ENCODE peak calls at places on chromosomes 5 and 9, in seven cellular contexts. M is ecto neural progenitor cell, K is G401, R is SJSA1, J is GM04504, P is neural progenitor cell, B is sigmoid colon. Y is an unnamed sample.

GRCh38 chr5:151023047-151023615 is 2.7 kb downstream of the GPX3 start:
- DNase-seq in M (no peak), K (peak), R (no peak), J (no peak), P (no peak), B (no peak), Y (no peak)

GRCh38 chr9:30574355-30575151 is 1809.9 kb upstream of the ACO1 start:
- DNase-seq in M (no peak), K (no peak), R (no peak), J (no peak), P (no peak), B (no peak), Y (no peak)

GRCh38 chr5:14491505-14491904 is 90.1 kb upstream of the OTULINL start:
- DNase-seq in M (no peak), K (peak), R (no peak), J (peak), P (no peak), B (no peak), Y (no peak)

GRCh38 chr9:6711403-6711802 is 46.4 kb upstream of the KDM4C start:
- DNase-seq in M (no peak), K (no peak), R (no peak), J (peak), P (no peak), B (no peak), Y (no peak)

GRCh38 chr9:128405780-128406171 is 14.9 kb upstream of the CERCAM start:
- DNase-seq in M (peak), K (no peak), R (no peak), J (no peak), P (no peak), B (no peak), Y (no peak)

GRCh38 chr5:35026941-35027340 is 20.8 kb downstream of the AGXT2 start:
- DNase-seq in M (no peak), K (no peak), R (no peak), J (no peak), P (no peak), B (no peak), Y (no peak)

GRCh38 chr9:127570533-127571111 is 41.5 kb upstream of the STXBP1 start:
- DNase-seq in M (no peak), K (peak), R (no peak), J (no peak), P (no peak), B (no peak), Y (no peak)

GRCh38 chr5:107799306-107799705 is 128.6 kb upstream of the EFNA5 start:
- DNase-seq in M (no peak), K (no peak), R (no peak), J (no peak), P (peak), B (no peak), Y (no peak)

GRCh38 chr9:85332487-85332886 is 409.3 kb downstream of the AGTPBP1 start:
- DNase-seq in M (peak), K (no peak), R (no peak), J (no peak), P (peak), B (no peak), Y (no peak)

GRCh38 chr9:82273121-82273520 is 284.5 kb downstream of the SPATA31D1 start:
- DNase-seq in M (no peak), K (no peak), R (peak), J (no peak), P (no peak), B (no peak), Y (no peak)

GRCh38 chr9:118882674-118883073 is 486.6 kb downstream of the BRINP1 start:
- DNase-seq in M (no peak), K (no peak), R (peak), J (peak), P (no peak), B (no peak), Y (no peak)

GRCh38 chr9:112012026-112012902 is 115.7 kb downstream of the UGCG start:
- DNase-seq in M (no peak), K (peak), R (peak), J (peak), P (no peak), B (peak), Y (no peak)

GRCh38 chr5:145903113-145903512 is 30.3 kb upstream of the GRXCR2 start:
- DNase-seq in M (no peak), K (no peak), R (no peak), J (no peak), P (no peak), B (no peak), Y (no peak)

GRCh38 chr9:91158946-91159345 is 202.8 kb downstream of the AUH start:
- DNase-seq in M (no peak), K (no peak), R (no peak), J (no peak), P (no peak), B (no peak), Y (no peak)

GRCh38 chr5:60893521-60893920 is 49.5 kb upstream of the ELOVL7 start:
- DNase-seq in M (no peak), K (no peak), R (no peak), J (no peak), P (no peak), B (no peak), Y (no peak)

GRCh38 chr9:103152473-103152872 is 157.3 kb downstream of the CYLC2 start:
- DNase-seq in M (no peak), K (no peak), R (no peak), J (no peak), P (peak), B (no peak), Y (no peak)

GRCh38 chr9:112355305-112355953 is 22.0 kb upstream of the PTBP3 start:
- DNase-seq in M (no peak), K (no peak), R (no peak), J (no peak), P (no peak), B (no peak), Y (no peak)

GRCh38 chr5:180235077-180235476 is 26.1 kb upstream of the RASGEF1C start:
- DNase-seq in M (no peak), K (no peak), R (no peak), J (no peak), P (peak), B (no peak), Y (no peak)

GRCh38 chr5:179315356-179315890 is 29.8 kb downstream of the ADAMTS2 start:
- DNase-seq in M (no peak), K (no peak), R (no peak), J (no peak), P (no peak), B (peak), Y (no peak)

GRCh38 chr9:19102181-19102630 is 498 bp downstream of the HAUS6 start:
- DNase-seq in M (peak), K (peak), R (peak), J (no peak), P (peak), B (peak), Y (peak)

GRCh38 chr9:131273146-131273545 is 3.2 kb downstream of the FAM78A start:
- DNase-seq in M (no peak), K (no peak), R (no peak), J (no peak), P (no peak), B (no peak), Y (no peak)

GRCh38 chr9:90629354-90629753 is 13.3 kb downstream of the DIRAS2 start:
- DNase-seq in M (no peak), K (peak), R (no peak), J (no peak), P (no peak), B (no peak), Y (no peak)

GRCh38 chr9:31394040-31394473 is 990.4 kb upstream of the ACO1 start:
- DNase-seq in M (no peak), K (no peak), R (no peak), J (no peak), P (no peak), B (no peak), Y (no peak)

GRCh38 chr9:114383866-114384231 is 3.9 kb downstream of the AKNA start:
- DNase-seq in M (no peak), K (no peak), R (no peak), J (no peak), P (no peak), B (no peak), Y (no peak)

GRCh38 chr9:134307223-134307600 is 19.0 kb upstream of the RXRA start:
- DNase-seq in M (no peak), K (no peak), R (no peak), J (no peak), P (no peak), B (no peak), Y (no peak)

GRCh38 chr9:37392272-37392671 is 30.2 kb upstream of the GRHPR start:
- DNase-seq in M (no peak), K (no peak), R (no peak), J (no peak), P (peak), B (no peak), Y (no peak)

GRCh38 chr9:91900057-91900816 is 49.8 kb downstream of the ROR2 start:
- DNase-seq in M (peak), K (no peak), R (no peak), J (no peak), P (peak), B (peak), Y (no peak)

GRCh38 chr5:94674841-94675382 is 56.4 kb downstream of the SLF1 start:
- DNase-seq in M (no peak), K (peak), R (no peak), J (no peak), P (no peak), B (no peak), Y (no peak)

GRCh38 chr5:61307196-61307590 is 24.9 kb upstream of the ZSWIM6 start:
- DNase-seq in M (no peak), K (no peak), R (no peak), J (no peak), P (no peak), B (no peak), Y (no peak)

GRCh38 chr5:8633706-8634105 is 764.8 kb downstream of the MTRR start:
- DNase-seq in M (no peak), K (no peak), R (peak), J (peak), P (no peak), B (no peak), Y (no peak)

GRCh38 chr9:86977205-86977835 is 30.0 kb upstream of the GAS1 start:
- DNase-seq in M (no peak), K (no peak), R (peak), J (peak), P (no peak), B (no peak), Y (no peak)

GRCh38 chr5:5398046-5398445 is 24.4 kb upstream of the ICE1 start:
- DNase-seq in M (no peak), K (no peak), R (no peak), J (no peak), P (no peak), B (no peak), Y (no peak)

GRCh38 chr5:54719384-54720306 is 202.1 kb downstream of the SNX18 start:
- DNase-seq in M (peak), K (peak), R (peak), J (peak), P (peak), B (no peak), Y (no peak)

GRCh38 chr5:171701138-171701537 is 84.5 kb upstream of the SMIM23 start:
- DNase-seq in M (no peak), K (no peak), R (no peak), J (no peak), P (no peak), B (no peak), Y (no peak)

GRCh38 chr5:80916661-80917060 is 43.5 kb upstream of the RASGRF2 start:
- DNase-seq in M (no peak), K (no peak), R (no peak), J (no peak), P (no peak), B (no peak), Y (no peak)

GRCh38 chr9:94014066-94014654 is 59.0 kb upstream of the BARX1 start:
- DNase-seq in M (no peak), K (peak), R (no peak), J (no peak), P (peak), B (no peak), Y (no peak)